ENCODE peak calls at places on chromosomes 16 and 17, in five cellular contexts. I is foreskin fibroblast, U is uterus, O is OCI-LY7, Y is body of pancreas. H is an unnamed sample.

GRCh38 chr16:85539629-85540291 is 73.4 kb upstream of the GSE1 start:
- DNase-seq in Y (no peak), I (no peak), O (no peak), U (no peak), H (no peak)

GRCh38 chr17:43444223-43445008 is 39.4 kb upstream of the DHX8 start:
- DNase-seq in O (no peak), U (no peak), I (no peak), Y (peak), H (peak)

GRCh38 chr16:86956437-86956836 is 360.8 kb downstream of the C16orf95 start:
- DNase-seq in Y (no peak), U (no peak), I (no peak), O (no peak), H (no peak)

GRCh38 chr16:89423709-89424260 is 66.6 kb downstream of the ANKRD11 start:
- DNase-seq in O (no peak), U (peak), Y (no peak), I (no peak), H (no peak)

GRCh38 chr17:10987786-10988185 is 149.9 kb upstream of the PIRT start:
- DNase-seq in I (no peak), O (no peak), U (no peak), Y (no peak), H (no peak)

GRCh38 chr17:13010959-13011358 is 6.9 kb downstream of the ELAC2 start:
- DNase-seq in I (no peak), O (no peak), Y (no peak), U (no peak), H (no peak)

GRCh38 chr17:56099649-56100048 is 53.6 kb upstream of the ANKFN1 start:
- DNase-seq in Y (no peak), O (no peak), I (peak), U (no peak), H (peak)

GRCh38 chr16:68445458-68445857 is 2.9 kb downstream of the SMPD3 start:
- DNase-seq in Y (peak), U (no peak), O (peak), I (no peak), H (no peak)

GRCh38 chr16:66480265-66481080 is 53.4 kb downstream of the BEAN1 start:
- DNase-seq in I (no peak), U (peak), O (no peak), Y (no peak), H (no peak)

GRCh38 chr17:77606146-77606864 is 352.2 kb upstream of the TNRC6C start:
- DNase-seq in O (no peak), Y (no peak), U (no peak), I (no peak), H (no peak)

GRCh38 chr17:27549251-27549919 is 81.6 kb upstream of the LGALS9 start:
- DNase-seq in I (no peak), U (no peak), Y (peak), O (no peak), H (no peak)

GRCh38 chr16:23296994-23297393 is 5.1 kb upstream of the SCNN1B start:
- DNase-seq in U (no peak), O (peak), I (no peak), Y (no peak), H (no peak)

GRCh38 chr16:79609861-79610260 is 9.3 kb upstream of the MAF start:
- DNase-seq in U (no peak), I (no peak), O (no peak), Y (no peak), H (no peak)

GRCh38 chr17:76447931-76448652 is 4.9 kb downstream of the UBE2O start:
- DNase-seq in Y (no peak), U (no peak), O (no peak), I (no peak), H (no peak)

GRCh38 chr17:81417879-81418709 is 22.8 kb downstream of the BAHCC1 start:
- DNase-seq in Y (peak), O (no peak), I (no peak), U (peak), H (no peak)

GRCh38 chr16:88893127-88893968 is 26.9 kb upstream of the PABPN1L start:
- DNase-seq in Y (no peak), O (no peak), I (no peak), U (no peak), H (no peak)

GRCh38 chr17:17540278-17540906 is 44.2 kb upstream of the RASD1 start:
- DNase-seq in I (no peak), Y (no peak), O (no peak), U (no peak), H (no peak)

GRCh38 chr17:28406478-28406824 is 439 bp upstream of the SLC46A1 start:
- DNase-seq in U (no peak), O (no peak), Y (no peak), I (no peak), H (no peak)

GRCh38 chr17:1222321-1222720 is 42.5 kb upstream of the ABR start:
- DNase-seq in O (no peak), Y (no peak), I (no peak), U (no peak), H (no peak)

GRCh38 chr17:68662037-68662432 is 60.9 kb upstream of the FAM20A start:
- DNase-seq in Y (no peak), O (no peak), U (no peak), I (no peak), H (no peak)

GRCh38 chr16:72474511-72475123 is 302.7 kb upstream of the PMFBP1 start:
- DNase-seq in Y (no peak), I (peak), O (no peak), U (no peak), H (peak)

GRCh38 chr17:56595831-56596740 is 2.6 kb downstream of the NOG start:
- DNase-seq in Y (no peak), U (no peak), I (no peak), O (no peak), H (no peak)

GRCh38 chr16:65782537-65783290 is 583.8 kb upstream of the CDH5 start:
- DNase-seq in O (no peak), U (no peak), Y (peak), I (peak), H (peak)

GRCh38 chr16:52099382-52099781 is 447.6 kb downstream of the TOX3 start:
- DNase-seq in Y (no peak), I (no peak), O (no peak), U (no peak), H (no peak)

GRCh38 chr16:55530316-55530856 is 21.5 kb downstream of the LPCAT2 start:
- DNase-seq in O (no peak), U (no peak), I (no peak), Y (no peak), H (no peak)

GRCh38 chr17:29844339-29845048 is 85.5 kb downstream of the SSH2 start:
- DNase-seq in O (no peak), Y (no peak), U (no peak), I (no peak), H (peak)

GRCh38 chr17:77449908-77450741 is 309.4 kb downstream of the SEC14L1 start:
- DNase-seq in I (peak), U (peak), O (peak), Y (peak), H (peak)

DNA sequence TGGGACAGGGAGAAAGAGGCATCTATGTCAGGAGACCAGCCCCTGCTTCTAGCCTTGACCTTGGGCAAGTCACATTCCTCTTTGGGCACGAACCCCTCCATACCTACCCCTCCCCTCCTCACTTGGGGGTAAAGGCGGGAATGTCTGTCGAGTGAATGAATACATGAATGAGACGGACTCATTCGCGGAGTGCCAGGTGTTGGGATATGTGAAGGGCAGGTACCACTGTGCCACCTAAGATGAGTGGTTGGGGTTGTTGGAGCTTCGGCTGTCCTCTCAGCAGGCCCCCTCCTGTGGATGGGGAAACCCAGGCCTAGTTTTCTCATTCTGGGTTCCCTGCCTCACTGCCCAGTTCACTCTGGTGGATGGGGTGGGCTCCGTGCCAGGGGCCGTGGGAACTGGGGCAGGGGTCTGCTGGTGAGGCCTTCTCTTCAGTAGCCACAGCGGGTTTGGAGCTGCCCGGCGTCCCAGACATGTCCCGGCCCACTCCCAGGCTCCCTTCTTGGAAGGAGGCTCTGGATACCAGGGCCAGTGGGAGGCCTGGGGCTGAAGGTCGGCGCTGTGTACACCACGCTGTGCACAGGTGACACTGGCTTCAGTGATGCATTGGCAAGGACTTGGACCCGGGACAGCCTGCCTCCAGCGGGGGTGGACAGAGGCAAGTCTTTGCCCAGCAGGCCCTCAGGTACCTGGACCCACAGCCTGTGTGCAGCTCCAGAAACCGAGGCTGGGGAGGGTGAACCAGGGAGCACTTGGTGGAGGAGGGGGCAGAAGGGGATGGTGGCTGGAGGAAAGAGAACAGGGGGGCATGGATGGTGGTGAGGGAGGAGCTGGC is 5.6 kb downstream of the GLIS2 start:
- DNase-seq in O (no peak), U (no peak), I (no peak), Y (no peak), H (no peak)
- TF ChIP-seq CTCF in O (no peak), U (no peak), I (no peak), Y (no peak), H (no peak)

GRCh38 chr17:40224707-40225092 is 5.6 kb downstream of the WIPF2 start:
- DNase-seq in O (no peak), I (no peak), U (no peak), Y (peak), H (peak)
- H3K4me3 ChIP-seq in O (no peak), I (no peak), U (no peak), Y (no peak), H (peak)

GRCh38 chr16:46688101-46688656 is 799 bp downstream of the VPS35 start:
- DNase-seq in O (no peak), Y (peak), I (no peak), U (no peak), H (peak)
- TF ChIP-seq CTCF in O (peak), Y (no peak), I (no peak), U (no peak), H (no peak)

GRCh38 chr17:50060951-50061712 is 5.2 kb downstream of the ITGA3 start:
- DNase-seq in O (no peak), I (peak), U (peak), Y (peak), H (peak)
- H3K4me3 ChIP-seq in O (no peak), I (no peak), U (no peak), Y (no peak), H (no peak)

GRCh38 chr16:56793504-56793903 is 63.6 kb downstream of the NUP93 start:
- DNase-seq in Y (no peak), U (no peak), I (peak), O (peak), H (peak)
- TF ChIP-seq CTCF in Y (peak), U (peak), I (peak), O (peak), H (peak)

GRCh38 chr17:80262775-80263244 is 2.2 kb downstream of the RNF213 start:
- DNase-seq in O (no peak), Y (no peak), U (no peak), I (no peak), H (no peak)

GRCh38 chr17:80261895-80262279 is 1.2 kb downstream of the RNF213 start:
- DNase-seq in I (no peak), Y (no peak), O (no peak), U (no peak), H (no peak)

GRCh38 chr17:80261159-80261894 is 675 bp downstream of the RNF213 start:
- DNase-seq in U (peak), I (peak), Y (peak), O (peak), H (peak)

GRCh38 chr17:80263253-80264047 is 2.8 kb downstream of the RNF213 start:
- DNase-seq in I (peak), O (peak), Y (peak), U (peak), H (peak)

GRCh38 chr17:80262291-80262690 is 1.6 kb downstream of the RNF213 start:
- DNase-seq in Y (no peak), I (no peak), O (peak), U (no peak), H (no peak)
- H3K4me3 ChIP-seq in Y (no peak), I (peak), O (peak), U (no peak), H (no peak)

GRCh38 chr17:164536-165235 is 16.8 kb downstream of the DOC2B start:
- DNase-seq in O (peak), Y (peak), U (peak), I (no peak), H (peak)
- TF ChIP-seq CTCF in O (peak), Y (no peak), U (peak), I (peak), H (peak)

DNA sequence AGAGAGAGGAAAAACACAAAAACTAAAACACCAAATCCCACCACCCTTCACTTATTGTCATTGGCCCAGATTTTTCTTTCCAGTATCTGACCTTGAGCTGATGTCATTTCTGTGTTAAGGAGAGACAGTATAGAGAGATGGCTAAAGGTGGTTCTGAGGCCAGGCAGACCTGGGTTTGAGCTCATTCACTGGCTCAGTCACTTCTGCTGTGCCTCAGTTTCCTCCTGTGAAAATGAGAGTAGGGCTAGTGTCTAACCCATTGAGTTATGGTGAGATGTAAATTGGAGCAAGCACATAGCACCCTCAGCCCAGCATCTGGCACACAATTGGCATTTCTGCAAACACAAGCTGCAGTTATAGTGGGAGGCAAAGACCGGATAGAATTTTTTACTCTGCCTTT is 6.3 kb upstream of the KIFC3 start:
- DNase-seq in Y (no peak), I (no peak), O (no peak), U (no peak), H (no peak)
- H3K4me3 ChIP-seq in Y (no peak), I (peak), O (no peak), U (no peak), H (peak)